ENCODE peak calls at places on chromosome 11, in four cellular contexts. G is H1, Y is mesenchymal stem cell, B is trophoblast cell. S is an unnamed sample.

GRCh38 chr11:67572747-67573419 is 10.7 kb upstream of the GSTP1 start:
- DNase-seq in Y (peak), G (no peak), B (peak), S (no peak)

GRCh38 chr11:121337078-121337477 is 44.5 kb downstream of the SC5D start:
- DNase-seq in G (no peak), Y (no peak), B (no peak), S (no peak)

GRCh38 chr11:32312865-32313403 is 122.4 kb downstream of the WT1 start:
- DNase-seq in G (no peak), B (peak), Y (peak), S (no peak)

GRCh38 chr11:68450711-68451110 is 9.8 kb upstream of the PPP6R3 start:
- DNase-seq in B (no peak), Y (no peak), G (no peak), S (no peak)

GRCh38 chr11:132082566-132082965 is 712.2 kb downstream of the NTM start:
- DNase-seq in G (no peak), B (no peak), Y (no peak), S (no peak)

GRCh38 chr11:74592063-74592440 is 330 bp upstream of the POLD3 start:
- DNase-seq in G (no peak), B (no peak), Y (no peak), S (no peak)

GRCh38 chr11:32870676-32871075 is 21.9 kb upstream of the QSER1 start:
- DNase-seq in G (no peak), B (peak), Y (no peak), S (no peak)

GRCh38 chr11:61853698-61854169 is 25.6 kb downstream of the FADS2 start:
- DNase-seq in G (no peak), B (no peak), Y (no peak), S (no peak)

GRCh38 chr11:123742334-123742733 is 874 bp upstream of the ZNF202 start:
- DNase-seq in B (no peak), G (no peak), Y (no peak), S (peak)

GRCh38 chr11:20388096-20389055 is 860 bp downstream of the PRMT3 start:
- DNase-seq in Y (peak), B (no peak), G (no peak), S (no peak)

DNA sequence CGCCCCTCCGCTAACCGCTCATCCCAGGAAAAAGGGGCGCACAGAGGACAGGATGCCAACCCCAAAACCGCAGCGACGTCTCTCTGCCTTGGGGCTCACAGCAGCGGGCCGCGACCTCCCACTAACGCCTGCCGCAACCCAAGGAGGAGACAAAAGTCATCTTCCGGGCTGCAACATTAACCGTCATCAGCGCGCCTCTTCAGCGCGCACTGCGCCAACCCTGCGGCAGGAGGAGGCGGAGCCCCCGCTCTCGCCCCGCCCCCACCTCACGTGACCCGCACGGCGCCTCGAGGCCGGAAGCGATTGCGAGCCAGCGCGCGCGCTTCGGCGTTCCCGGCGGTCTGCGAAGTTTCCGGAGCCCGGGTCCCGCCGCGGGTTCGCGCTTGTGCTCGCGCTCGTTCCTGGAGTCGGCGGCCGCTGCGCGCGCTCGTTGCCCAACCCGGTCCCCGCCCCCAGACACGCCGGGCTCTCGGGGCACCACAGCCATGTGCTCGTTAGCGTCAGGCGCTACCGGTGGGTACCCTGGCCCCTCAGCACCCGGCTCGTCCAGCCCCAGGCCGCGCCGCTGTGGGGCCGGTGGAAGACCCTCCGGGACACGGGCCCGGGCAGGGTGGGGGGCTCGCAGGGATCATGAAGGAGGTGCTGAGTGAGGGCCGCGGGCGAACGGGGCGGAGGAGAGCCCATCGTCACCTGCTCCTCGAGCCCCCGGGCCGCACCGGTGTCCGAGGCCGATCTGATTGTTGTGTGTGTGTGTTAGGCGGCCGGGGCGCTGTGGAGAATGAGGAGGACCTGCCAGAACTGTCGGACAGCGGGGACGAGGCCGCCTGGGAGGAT is at the start of gene PRMT3:
- DNase-seq in Y (peak), B (peak), G (peak), S (peak)
- H2BK12ac ChIP-seq in Y (peak), B (peak), G (no peak), S (peak)

GRCh38 chr11:72102946-72103753 is at the start of gene LAMTOR1:
- DNase-seq in G (peak), B (peak), Y (peak), S (peak)

GRCh38 chr11:72102162-72102561 is 935 bp downstream of the LAMTOR1 start:
- DNase-seq in B (no peak), Y (no peak), G (no peak), S (no peak)

GRCh38 chr11:72102631-72102945 is 509 bp downstream of the LAMTOR1 start:
- DNase-seq in G (no peak), B (no peak), Y (no peak), S (no peak)

GRCh38 chr11:72105888-72106287 is at the start of gene TOMT:
- DNase-seq in G (no peak), B (no peak), Y (no peak), S (no peak)

DNA sequence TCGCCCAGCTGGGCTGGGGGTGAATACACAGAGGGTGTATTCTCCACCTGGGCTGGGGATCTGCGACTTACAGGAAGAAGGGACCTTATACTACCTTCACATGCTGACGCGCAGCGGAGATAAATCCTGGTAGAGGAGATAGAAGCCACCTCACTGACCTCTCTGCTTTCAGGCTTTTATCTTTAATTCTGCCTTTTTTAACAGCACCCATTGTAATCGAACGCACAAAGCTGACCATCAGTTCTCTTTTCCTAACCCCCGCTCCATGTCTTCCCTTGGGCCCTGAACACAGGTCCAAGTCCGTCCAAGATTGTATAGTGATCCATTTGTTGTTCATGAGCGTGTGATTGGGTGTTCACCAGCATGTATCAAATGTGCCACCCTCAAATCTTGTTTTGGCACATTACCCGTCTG is 664 bp upstream of the LAMTOR1 start:
- DNase-seq in Y (no peak), G (no peak), B (no peak), S (no peak)
- H3K4me3 ChIP-seq in Y (no peak), G (peak), B (peak), S (peak)

DNA sequence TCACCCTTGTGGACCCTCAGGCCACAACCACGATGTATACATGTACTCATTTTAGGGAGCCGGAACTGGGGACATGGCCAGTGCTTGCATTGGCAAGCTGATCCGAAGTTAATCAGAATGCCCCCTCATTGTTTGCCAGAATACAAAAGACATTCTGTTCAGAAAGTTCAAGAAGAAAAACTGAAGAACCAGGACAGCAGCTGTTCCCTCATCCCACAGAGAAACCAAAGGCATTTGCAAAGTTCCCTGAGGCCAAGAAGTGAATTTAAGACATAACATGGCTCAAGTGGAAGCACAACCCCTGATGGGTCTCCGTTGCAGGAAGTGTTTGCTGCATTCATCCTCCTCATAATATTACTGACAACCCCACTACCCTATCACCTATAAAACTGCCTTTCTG is 101.8 kb upstream of the AKIP1 start:
- DNase-seq in B (no peak), Y (no peak), G (no peak), S (no peak)
- H2BK12ac ChIP-seq in B (no peak), Y (peak), G (no peak), S (no peak)

DNA sequence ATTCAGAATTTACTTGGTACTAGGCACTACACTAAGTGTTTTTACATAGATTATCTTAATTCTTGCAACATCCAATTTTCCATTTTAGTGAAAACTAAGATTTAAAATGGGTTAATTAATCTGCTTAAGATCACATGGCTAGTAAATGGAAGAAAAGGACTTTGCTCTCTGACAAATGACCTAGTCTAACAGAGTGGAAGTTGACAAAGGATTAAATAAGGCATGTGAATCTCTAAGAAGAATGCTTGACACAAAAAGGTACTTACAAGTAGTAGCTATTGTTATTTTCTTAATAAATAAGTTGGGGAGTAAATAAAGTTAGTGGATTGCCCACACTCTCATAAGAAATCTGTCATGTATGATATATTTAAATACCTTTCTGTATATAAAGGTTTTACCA is 584.8 kb downstream of the DLG2 start:
- DNase-seq in G (no peak), Y (no peak), B (no peak), S (peak)
- H3K4me3 ChIP-seq in G (no peak), Y (no peak), B (no peak), S (no peak)

DNA sequence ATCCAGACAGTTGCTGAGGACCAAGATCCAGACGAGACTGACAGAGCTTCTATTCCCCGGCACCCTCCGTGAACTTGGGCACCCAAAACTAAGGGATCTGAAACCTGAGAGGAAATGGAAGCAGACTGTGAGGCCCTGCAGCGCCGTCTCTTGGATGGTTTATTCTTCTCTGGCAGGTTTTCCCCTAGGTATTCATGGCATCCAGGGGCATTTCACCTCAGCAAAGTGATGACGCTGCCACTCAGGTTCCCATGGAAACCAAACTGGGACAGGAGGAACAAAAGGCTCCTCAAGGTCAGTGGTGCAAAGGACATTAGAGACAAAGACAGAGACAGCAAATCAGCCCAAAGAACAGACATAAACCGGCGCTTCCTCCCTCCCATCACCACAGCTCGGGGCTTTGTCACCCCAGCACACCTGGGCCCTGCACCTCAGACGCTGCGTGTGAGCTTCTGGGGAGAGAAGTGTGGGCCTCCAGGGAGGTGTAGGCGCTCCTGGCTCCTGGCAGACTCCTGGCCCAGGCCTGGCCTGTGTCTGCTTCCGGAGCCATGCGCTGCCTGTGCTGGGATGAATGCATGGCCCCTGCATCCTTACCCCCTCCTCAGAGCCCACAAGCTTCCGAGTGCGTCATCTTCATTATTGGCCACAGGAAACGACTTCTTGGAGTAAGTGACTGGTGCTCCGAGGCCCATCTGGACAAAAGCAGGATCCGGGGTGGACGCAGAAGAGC is 6.0 kb downstream of the TP53AIP1 start:
- DNase-seq in B (peak), G (peak), Y (peak), S (peak)
- H2BK12ac ChIP-seq in B (no peak), G (peak), Y (no peak), S (no peak)